ENCODE peak calls at places on chromosomes 12 and 14, in ten cellular contexts. K is tibial artery, Q is bronchial epithelial cell, T is BE2C, V is HL-60, N is heart right ventricle, B is astrocyte of the spinal cord, I is astrocyte of the cerebellum, D is neural progenitor cell, L is esophagus squamous epithelium. R is an unnamed sample.

GRCh38 chr14:38285962-38286361 is 30.1 kb upstream of the CLEC14A start:
- DNase-seq in N (no peak), L (no peak), D (no peak), I (no peak), K (no peak), V (no peak), Q (no peak), B (no peak), T (no peak), R (no peak)

GRCh38 chr14:59483360-59483759 is 848 bp downstream of the L3HYPDH start:
- DNase-seq in N (no peak), B (peak), I (peak), L (no peak), Q (peak), T (no peak), K (no peak), V (no peak), D (no peak), R (peak)

GRCh38 chr12:39993261-39993660 is 112.6 kb downstream of the SLC2A13 start:
- DNase-seq in B (no peak), V (no peak), D (no peak), I (no peak), L (no peak), N (no peak), Q (no peak), T (no peak), K (no peak), R (no peak)

GRCh38 chr12:91009319-91009950 is 4.7 kb upstream of the EPYC start:
- DNase-seq in L (no peak), N (no peak), D (no peak), I (peak), B (peak), K (no peak), V (no peak), T (no peak), Q (peak), R (no peak)

GRCh38 chr14:101808020-101808641 is 46.6 kb downstream of the PPP2R5C start:
- DNase-seq in I (no peak), T (peak), L (no peak), V (no peak), Q (no peak), N (no peak), B (no peak), K (no peak), D (peak), R (no peak)

GRCh38 chr14:73782623-73783022 is 68.4 kb upstream of the PNMA1 start:
- DNase-seq in D (no peak), L (no peak), Q (no peak), B (no peak), I (no peak), V (no peak), N (no peak), K (no peak), T (no peak), R (no peak)

GRCh38 chr14:43359317-43359716 is 1147.8 kb downstream of the FSCB start:
- DNase-seq in I (no peak), D (no peak), V (no peak), T (no peak), N (no peak), Q (no peak), B (no peak), K (no peak), L (no peak), R (no peak)

GRCh38 chr14:64702493-64703392 is 1.5 kb upstream of the PLEKHG3 start:
- DNase-seq in K (peak), D (peak), N (no peak), B (no peak), T (no peak), V (no peak), L (no peak), I (no peak), Q (peak), R (no peak)

GRCh38 chr14:69483765-69484443 is 624 bp upstream of the PLEKHD1 start:
- DNase-seq in Q (no peak), V (no peak), T (no peak), K (no peak), B (peak), D (peak), L (no peak), N (no peak), I (no peak), R (peak)

DNA sequence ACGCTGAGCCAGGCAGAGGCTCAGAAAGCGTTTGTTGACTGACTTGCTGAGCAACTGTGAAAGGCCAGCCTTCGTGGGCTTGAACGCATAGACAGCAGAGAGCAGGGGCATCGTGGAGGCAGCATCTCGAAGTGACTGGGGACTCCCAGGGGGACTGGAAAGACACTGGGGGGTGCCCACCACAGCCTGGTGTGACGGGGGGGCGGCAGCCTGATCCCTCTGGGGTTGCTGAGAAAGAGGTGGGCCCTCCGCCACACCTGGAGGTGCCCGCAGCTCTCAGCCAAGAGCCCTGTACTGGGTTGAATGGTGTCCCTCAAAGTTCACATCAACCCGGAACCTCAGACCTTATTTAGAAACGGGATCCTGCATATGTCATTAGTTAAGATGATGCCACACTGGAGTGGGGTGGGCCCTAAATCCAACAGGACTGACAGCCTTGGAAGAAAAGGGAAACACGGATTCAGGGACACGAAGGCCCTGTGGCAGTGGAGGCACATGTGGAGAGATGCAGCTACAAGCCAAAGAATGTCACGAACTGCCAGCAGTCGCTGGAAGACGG is 84.6 kb downstream of the RFLNA start:
- DNase-seq in B (no peak), I (no peak), N (no peak), T (no peak), V (no peak), Q (no peak), D (no peak), L (no peak), K (no peak), R (no peak)
- H3K4me3 ChIP-seq in B (no peak), I (no peak), N (no peak), T (no peak), V (no peak), Q (no peak), D (no peak), L (no peak), K (no peak), R (no peak)

GRCh38 chr12:110687770-110688169 is 1.1 kb downstream of the HVCN1 start:
- DNase-seq in Q (no peak), I (no peak), T (no peak), B (no peak), K (no peak), V (no peak), L (no peak), D (no peak), N (no peak), R (no peak)

GRCh38 chr12:110683888-110684287 is 5.0 kb downstream of the HVCN1 start:
- DNase-seq in Q (no peak), K (no peak), N (no peak), L (no peak), T (no peak), D (no peak), I (no peak), B (no peak), V (no peak), R (no peak)

GRCh38 chr12:110688446-110689001 is 391 bp downstream of the HVCN1 start:
- DNase-seq in T (no peak), V (no peak), K (no peak), B (no peak), I (no peak), D (peak), N (no peak), Q (no peak), L (no peak), R (peak)

GRCh38 chr12:110684322-110684836 is 4.5 kb downstream of the HVCN1 start:
- DNase-seq in K (no peak), V (no peak), N (no peak), T (no peak), D (no peak), I (no peak), Q (no peak), L (no peak), B (peak), R (no peak)

GRCh38 chr12:110686294-110686903 is 2.5 kb downstream of the HVCN1 start:
- DNase-seq in Q (no peak), B (no peak), T (no peak), L (no peak), N (no peak), V (no peak), D (no peak), I (no peak), K (no peak), R (no peak)
- H3K4me3 ChIP-seq in Q (no peak), B (no peak), T (no peak), L (no peak), N (no peak), V (no peak), D (no peak), I (no peak), K (no peak), R (no peak)

GRCh38 chr12:19234171-19234704 is 104.7 kb downstream of the PLEKHA5 start:
- DNase-seq in Q (no peak), N (no peak), D (no peak), L (no peak), V (peak), K (no peak), I (no peak), B (no peak), T (no peak), R (no peak)

GRCh38 chr12:19227880-19228210 is 98.3 kb downstream of the PLEKHA5 start:
- DNase-seq in Q (no peak), N (no peak), L (no peak), K (no peak), V (no peak), I (no peak), B (no peak), D (peak), T (no peak), R (no peak)

GRCh38 chr12:19230299-19230866 is 100.8 kb downstream of the PLEKHA5 start:
- DNase-seq in T (no peak), D (no peak), Q (no peak), N (no peak), B (no peak), V (no peak), I (no peak), K (no peak), L (no peak), R (peak)

GRCh38 chr12:19227190-19227879 is 97.8 kb downstream of the PLEKHA5 start:
- DNase-seq in Q (no peak), L (no peak), K (no peak), D (peak), N (no peak), V (no peak), T (no peak), I (no peak), B (no peak), R (no peak)

GRCh38 chr12:19230896-19231295 is 101.4 kb downstream of the PLEKHA5 start:
- DNase-seq in K (no peak), D (no peak), V (no peak), I (no peak), L (no peak), B (no peak), N (no peak), T (no peak), Q (no peak), R (no peak)
- H3K4me3 ChIP-seq in K (no peak), D (no peak), V (no peak), I (no peak), L (no peak), B (no peak), N (no peak), T (no peak), Q (no peak), R (no peak)

GRCh38 chr12:97602315-97602714 is 139.7 kb downstream of the RMST start:
- DNase-seq in D (no peak), Q (no peak), T (no peak), B (no peak), V (no peak), L (no peak), N (no peak), I (no peak), K (no peak), R (no peak)
- H3K4me3 ChIP-seq in D (no peak), Q (no peak), T (no peak), B (no peak), V (no peak), L (no peak), N (no peak), I (no peak), K (no peak), R (no peak)

GRCh38 chr12:131773582-131774221 is 54.5 kb upstream of the MMP17 start:
- DNase-seq in V (no peak), I (no peak), K (no peak), B (no peak), Q (no peak), T (no peak), L (no peak), N (no peak), D (no peak), R (no peak)
- H3K4me3 ChIP-seq in V (no peak), I (no peak), K (no peak), B (no peak), Q (no peak), T (no peak), L (no peak), N (no peak), D (no peak), R (no peak)

DNA sequence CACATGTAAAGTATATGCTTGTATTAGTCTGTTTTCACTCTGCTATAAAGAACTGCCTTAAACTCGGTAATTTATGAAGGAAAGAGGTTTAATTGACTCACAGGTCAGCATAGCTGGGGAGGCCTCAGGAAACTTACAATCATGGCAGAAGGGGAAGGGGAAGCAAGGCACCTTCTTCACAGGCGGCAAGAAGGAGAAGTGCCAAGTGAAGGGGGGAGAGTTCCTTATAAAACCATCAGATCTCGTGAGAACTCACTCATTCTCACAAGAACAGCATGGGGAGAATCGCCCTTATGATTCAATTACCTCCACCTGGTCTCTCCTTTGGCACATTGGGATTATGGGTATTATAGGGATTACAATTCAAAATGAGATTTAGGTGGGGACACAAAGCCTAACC is 229.5 kb upstream of the PLXNC1 start:
- DNase-seq in D (no peak), I (no peak), T (no peak), V (no peak), K (no peak), N (no peak), L (no peak), Q (no peak), B (no peak), R (no peak)
- H3K4me3 ChIP-seq in D (no peak), I (no peak), T (no peak), V (no peak), K (no peak), N (no peak), L (no peak), Q (no peak), B (no peak), R (no peak)

GRCh38 chr14:62357362-62357761 is 595.1 kb downstream of the SNAPC1 start:
- DNase-seq in L (no peak), B (no peak), Q (no peak), N (no peak), I (no peak), D (peak), V (no peak), T (no peak), K (no peak), R (no peak)
- H3K4me3 ChIP-seq in L (no peak), B (no peak), Q (no peak), N (no peak), I (no peak), D (no peak), V (no peak), T (no peak), K (no peak), R (no peak)

GRCh38 chr14:47269788-47270492 is 405.5 kb downstream of the MDGA2 start:
- DNase-seq in Q (no peak), N (no peak), I (no peak), L (no peak), T (no peak), D (no peak), B (peak), K (no peak), V (no peak), R (no peak)
- H3K4me3 ChIP-seq in Q (no peak), N (no peak), I (no peak), L (no peak), T (no peak), D (no peak), B (no peak), K (no peak), V (no peak), R (no peak)

DNA sequence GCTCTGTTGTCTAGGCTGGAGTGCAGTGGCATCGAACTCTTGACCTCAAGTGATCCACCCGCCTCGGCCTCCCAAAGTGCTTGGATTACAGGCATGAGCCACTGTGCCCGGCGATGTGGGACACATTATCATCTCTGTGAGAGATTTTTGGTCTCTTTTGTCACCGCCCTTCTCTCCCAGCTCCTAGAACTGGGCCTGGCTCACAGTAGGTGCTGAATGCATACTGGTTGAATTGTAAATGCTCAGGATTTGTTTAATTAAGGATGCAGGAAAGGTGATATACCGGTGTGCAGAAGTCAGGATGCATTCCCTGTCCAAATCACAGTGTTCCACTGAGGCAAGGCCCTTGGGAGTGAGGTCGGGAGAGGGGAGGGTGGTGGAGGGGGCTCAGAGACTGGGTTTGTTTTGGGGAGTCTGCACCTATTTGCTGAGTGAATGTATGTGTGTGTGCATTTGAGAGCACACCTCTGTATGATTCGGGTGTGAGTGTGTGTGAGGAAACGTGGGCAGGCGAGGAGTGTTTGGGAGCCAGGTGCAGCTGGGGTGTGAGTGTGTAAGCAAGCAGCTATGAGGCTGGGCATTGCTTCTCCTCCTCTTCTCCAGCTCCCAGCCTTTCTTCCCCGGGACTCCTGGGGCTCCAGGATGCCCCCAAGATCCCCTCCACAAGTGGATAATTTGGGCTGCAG is 1.0 kb upstream of the KRT18 start:
- DNase-seq in N (no peak), V (no peak), T (no peak), L (no peak), B (no peak), I (no peak), K (no peak), Q (no peak), D (no peak), R (no peak)
- H3K4me3 ChIP-seq in N (no peak), V (no peak), T (no peak), L (no peak), B (no peak), I (peak), K (no peak), Q (no peak), D (peak), R (no peak)